ENCODE peak calls at places on chromosomes 13 and 19, in ten cellular contexts. One of them, this sample, is unnamed. For H3K27me3, the result is how much of the 10 kb centered on the place peaks cover.

GRCh38 chr19:47109541-47110375 is 3.8 kb downstream of the ZC3H4 start:
- DNase-seq in naive thymus-derived CD4-positive, alpha-beta T cell: no peak
- DNase-seq in prostate gland: no peak
- DNase-seq in HCT116: no peak
- DNase-seq in upper lobe of right lung: no peak
- DNase-seq in heart left ventricle: no peak
- DNase-seq in aorta: no peak
- DNase-seq in CD4-positive, alpha-beta memory T cell: peak
- DNase-seq in fibroblast of lung: peak
- DNase-seq in A673: peak
- DNase-seq in this sample: no peak

GRCh38 chr13:24063281-24063851 is 97.2 kb upstream of the SPATA13 start:
- DNase-seq in naive thymus-derived CD4-positive, alpha-beta T cell: no peak
- DNase-seq in prostate gland: no peak
- DNase-seq in HCT116: no peak
- DNase-seq in upper lobe of right lung: no peak
- DNase-seq in heart left ventricle: peak
- DNase-seq in aorta: no peak
- DNase-seq in CD4-positive, alpha-beta memory T cell: no peak
- DNase-seq in fibroblast of lung: no peak
- DNase-seq in A673: no peak
- DNase-seq in this sample: no peak

GRCh38 chr13:91058066-91058465 is 289.4 kb upstream of the MIR17HG start:
- DNase-seq in naive thymus-derived CD4-positive, alpha-beta T cell: no peak
- DNase-seq in prostate gland: no peak
- DNase-seq in HCT116: no peak
- DNase-seq in upper lobe of right lung: no peak
- DNase-seq in heart left ventricle: no peak
- DNase-seq in aorta: no peak
- DNase-seq in CD4-positive, alpha-beta memory T cell: no peak
- DNase-seq in fibroblast of lung: peak
- DNase-seq in A673: no peak
- DNase-seq in this sample: peak

GRCh38 chr19:870963-871401 is 11.5 kb downstream of the CFD start:
- DNase-seq in naive thymus-derived CD4-positive, alpha-beta T cell: no peak
- DNase-seq in prostate gland: no peak
- DNase-seq in HCT116: no peak
- DNase-seq in upper lobe of right lung: peak
- DNase-seq in heart left ventricle: peak
- DNase-seq in aorta: no peak
- DNase-seq in CD4-positive, alpha-beta memory T cell: no peak
- DNase-seq in fibroblast of lung: peak
- DNase-seq in A673: peak
- DNase-seq in this sample: no peak

GRCh38 chr19:1472227-1473055 is 6.6 kb downstream of the C19orf25 start:
- DNase-seq in naive thymus-derived CD4-positive, alpha-beta T cell: no peak
- DNase-seq in prostate gland: no peak
- DNase-seq in HCT116: no peak
- DNase-seq in upper lobe of right lung: no peak
- DNase-seq in heart left ventricle: peak
- DNase-seq in aorta: no peak
- DNase-seq in CD4-positive, alpha-beta memory T cell: no peak
- DNase-seq in fibroblast of lung: no peak
- DNase-seq in A673: no peak
- DNase-seq in this sample: no peak

GRCh38 chr19:5958074-5958850 is 19.7 kb downstream of the RANBP3 start:
- DNase-seq in naive thymus-derived CD4-positive, alpha-beta T cell: no peak
- DNase-seq in prostate gland: no peak
- DNase-seq in HCT116: no peak
- DNase-seq in upper lobe of right lung: no peak
- DNase-seq in heart left ventricle: no peak
- DNase-seq in aorta: no peak
- DNase-seq in CD4-positive, alpha-beta memory T cell: no peak
- DNase-seq in fibroblast of lung: no peak
- DNase-seq in A673: no peak
- DNase-seq in this sample: no peak

GRCh38 chr13:40287428-40287827 is 379.0 kb downstream of the FOXO1 start:
- DNase-seq in naive thymus-derived CD4-positive, alpha-beta T cell: no peak
- DNase-seq in prostate gland: no peak
- DNase-seq in HCT116: no peak
- DNase-seq in upper lobe of right lung: no peak
- DNase-seq in heart left ventricle: no peak
- DNase-seq in aorta: no peak
- DNase-seq in CD4-positive, alpha-beta memory T cell: no peak
- DNase-seq in fibroblast of lung: no peak
- DNase-seq in A673: no peak
- DNase-seq in this sample: no peak

GRCh38 chr19:51094696-51095279 is 12.1 kb upstream of the KLK14 start:
- DNase-seq in naive thymus-derived CD4-positive, alpha-beta T cell: no peak
- DNase-seq in prostate gland: no peak
- DNase-seq in HCT116: no peak
- DNase-seq in upper lobe of right lung: no peak
- DNase-seq in heart left ventricle: no peak
- DNase-seq in aorta: peak
- DNase-seq in CD4-positive, alpha-beta memory T cell: no peak
- DNase-seq in fibroblast of lung: no peak
- DNase-seq in A673: peak
- DNase-seq in this sample: no peak

GRCh38 chr13:23922005-23922932 is 25.0 kb upstream of the C1QTNF9B start:
- DNase-seq in naive thymus-derived CD4-positive, alpha-beta T cell: no peak
- DNase-seq in prostate gland: no peak
- DNase-seq in HCT116: no peak
- DNase-seq in upper lobe of right lung: peak
- DNase-seq in heart left ventricle: no peak
- DNase-seq in aorta: no peak
- DNase-seq in CD4-positive, alpha-beta memory T cell: no peak
- DNase-seq in fibroblast of lung: no peak
- DNase-seq in A673: no peak
- DNase-seq in this sample: peak

GRCh38 chr13:32682740-32683139 is 96.5 kb downstream of the PDS5B start:
- DNase-seq in naive thymus-derived CD4-positive, alpha-beta T cell: no peak
- DNase-seq in prostate gland: peak
- DNase-seq in HCT116: no peak
- DNase-seq in upper lobe of right lung: no peak
- DNase-seq in heart left ventricle: no peak
- DNase-seq in aorta: no peak
- DNase-seq in CD4-positive, alpha-beta memory T cell: no peak
- DNase-seq in fibroblast of lung: no peak
- DNase-seq in A673: no peak
- DNase-seq in this sample: no peak

GRCh38 chr19:54609356-54609791 is 15.9 kb downstream of the LILRA1 start:
- DNase-seq in naive thymus-derived CD4-positive, alpha-beta T cell: no peak
- DNase-seq in prostate gland: no peak
- DNase-seq in HCT116: no peak
- DNase-seq in upper lobe of right lung: no peak
- DNase-seq in heart left ventricle: peak
- DNase-seq in aorta: no peak
- DNase-seq in CD4-positive, alpha-beta memory T cell: no peak
- DNase-seq in fibroblast of lung: no peak
- DNase-seq in A673: no peak
- DNase-seq in this sample: no peak

GRCh38 chr13:21637296-21637695 is 33.3 kb upstream of the MICU2 start:
- DNase-seq in naive thymus-derived CD4-positive, alpha-beta T cell: no peak
- DNase-seq in prostate gland: no peak
- DNase-seq in HCT116: peak
- DNase-seq in upper lobe of right lung: peak
- DNase-seq in heart left ventricle: no peak
- DNase-seq in aorta: no peak
- DNase-seq in CD4-positive, alpha-beta memory T cell: peak
- DNase-seq in fibroblast of lung: peak
- DNase-seq in A673: no peak
- DNase-seq in this sample: no peak

DNA sequence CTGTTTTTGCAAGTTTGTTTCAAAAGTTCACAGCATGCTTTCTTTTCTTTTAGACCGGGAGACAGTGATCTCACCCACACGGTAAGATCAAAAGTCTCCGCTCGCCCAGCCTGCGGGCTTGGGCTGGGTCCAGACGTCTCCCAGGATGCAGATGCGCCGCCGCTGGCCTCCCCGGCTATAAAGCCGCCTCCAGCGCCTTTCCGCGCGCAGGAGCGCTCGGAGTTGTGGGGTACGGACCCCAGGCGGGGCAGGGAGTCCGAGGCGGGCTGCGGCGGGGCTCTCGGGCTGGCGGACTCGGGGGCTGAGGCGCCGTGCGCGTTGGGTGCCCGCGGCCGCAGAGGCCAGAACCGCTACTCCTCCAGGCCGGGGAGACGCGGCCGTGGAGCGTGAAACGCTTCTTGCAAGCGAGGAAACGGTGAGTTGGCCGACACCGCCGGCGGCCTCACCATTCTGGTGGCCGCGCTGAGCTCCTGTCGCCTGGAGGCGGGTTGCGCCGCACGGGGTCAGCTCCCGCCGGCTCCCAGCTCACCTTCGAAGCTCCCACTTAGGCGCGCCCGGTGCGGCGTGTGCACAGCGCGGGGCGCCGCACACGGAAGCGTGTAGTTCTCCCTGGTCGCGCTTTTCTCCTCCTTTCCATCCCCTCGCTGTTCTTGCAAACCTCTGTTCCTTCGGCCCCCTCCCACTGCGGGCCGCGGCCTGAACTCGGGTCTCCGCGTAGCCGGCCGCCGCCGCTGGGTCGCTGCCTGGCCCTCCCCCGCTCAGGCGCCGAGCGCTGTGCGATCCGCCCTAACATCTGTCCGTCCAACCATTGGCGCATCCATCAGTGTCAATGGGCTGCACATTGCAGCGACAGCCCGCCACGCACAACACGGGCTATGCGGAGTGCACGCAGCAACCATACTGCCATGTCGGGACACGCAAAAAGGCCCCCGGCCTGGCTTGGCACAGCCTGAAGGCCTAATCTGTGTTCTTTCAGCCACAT is 2.3 kb upstream of the TSHZ3 start:
- DNase-seq in naive thymus-derived CD4-positive, alpha-beta T cell: no peak
- DNase-seq in prostate gland: peak
- DNase-seq in HCT116: no peak
- DNase-seq in upper lobe of right lung: peak
- DNase-seq in heart left ventricle: peak
- DNase-seq in aorta: peak
- DNase-seq in CD4-positive, alpha-beta memory T cell: no peak
- DNase-seq in fibroblast of lung: peak
- DNase-seq in A673: peak
- DNase-seq in this sample: no peak
- H3K27me3 ChIP-seq in naive thymus-derived CD4-positive, alpha-beta T cell: under half
- H3K27me3 ChIP-seq in prostate gland: under half
- H3K27me3 ChIP-seq in HCT116: under half
- H3K27me3 ChIP-seq in upper lobe of right lung: half or more
- H3K27me3 ChIP-seq in heart left ventricle: under half
- H3K27me3 ChIP-seq in aorta: under half
- H3K27me3 ChIP-seq in CD4-positive, alpha-beta memory T cell: half or more
- H3K27me3 ChIP-seq in fibroblast of lung: under half
- H3K27me3 ChIP-seq in A673: under half
- H3K27me3 ChIP-seq in this sample: under half

GRCh38 chr19:39263912-39264305 is 4.3 kb upstream of the IFNL2 start:
- DNase-seq in naive thymus-derived CD4-positive, alpha-beta T cell: no peak
- DNase-seq in prostate gland: no peak
- DNase-seq in HCT116: no peak
- DNase-seq in upper lobe of right lung: peak
- DNase-seq in heart left ventricle: no peak
- DNase-seq in aorta: no peak
- DNase-seq in CD4-positive, alpha-beta memory T cell: no peak
- DNase-seq in fibroblast of lung: no peak
- DNase-seq in A673: no peak
- DNase-seq in this sample: no peak

GRCh38 chr19:39261704-39262103 is 6.5 kb upstream of the IFNL2 start:
- DNase-seq in naive thymus-derived CD4-positive, alpha-beta T cell: no peak
- DNase-seq in prostate gland: no peak
- DNase-seq in HCT116: no peak
- DNase-seq in upper lobe of right lung: no peak
- DNase-seq in heart left ventricle: no peak
- DNase-seq in aorta: no peak
- DNase-seq in CD4-positive, alpha-beta memory T cell: no peak
- DNase-seq in fibroblast of lung: no peak
- DNase-seq in A673: no peak
- DNase-seq in this sample: no peak

GRCh38 chr19:39262496-39262895 is 5.7 kb upstream of the IFNL2 start:
- DNase-seq in naive thymus-derived CD4-positive, alpha-beta T cell: no peak
- DNase-seq in prostate gland: no peak
- DNase-seq in HCT116: no peak
- DNase-seq in upper lobe of right lung: peak
- DNase-seq in heart left ventricle: no peak
- DNase-seq in aorta: no peak
- DNase-seq in CD4-positive, alpha-beta memory T cell: no peak
- DNase-seq in fibroblast of lung: no peak
- DNase-seq in A673: no peak
- DNase-seq in this sample: no peak

GRCh38 chr19:39265321-39265916 is 2.8 kb upstream of the IFNL2 start:
- DNase-seq in naive thymus-derived CD4-positive, alpha-beta T cell: no peak
- DNase-seq in prostate gland: no peak
- DNase-seq in HCT116: no peak
- DNase-seq in upper lobe of right lung: peak
- DNase-seq in heart left ventricle: no peak
- DNase-seq in aorta: peak
- DNase-seq in CD4-positive, alpha-beta memory T cell: no peak
- DNase-seq in fibroblast of lung: no peak
- DNase-seq in A673: no peak
- DNase-seq in this sample: no peak

GRCh38 chr19:39264306-39265290 is 3.6 kb upstream of the IFNL2 start:
- DNase-seq in naive thymus-derived CD4-positive, alpha-beta T cell: no peak
- DNase-seq in prostate gland: no peak
- DNase-seq in HCT116: no peak
- DNase-seq in upper lobe of right lung: peak
- DNase-seq in heart left ventricle: no peak
- DNase-seq in aorta: peak
- DNase-seq in CD4-positive, alpha-beta memory T cell: no peak
- DNase-seq in fibroblast of lung: no peak
- DNase-seq in A673: no peak
- DNase-seq in this sample: no peak
- H3K27me3 ChIP-seq in naive thymus-derived CD4-positive, alpha-beta T cell: under half
- H3K27me3 ChIP-seq in prostate gland: under half
- H3K27me3 ChIP-seq in HCT116: under half
- H3K27me3 ChIP-seq in upper lobe of right lung: half or more
- H3K27me3 ChIP-seq in heart left ventricle: half or more
- H3K27me3 ChIP-seq in aorta: under half
- H3K27me3 ChIP-seq in CD4-positive, alpha-beta memory T cell: under half
- H3K27me3 ChIP-seq in fibroblast of lung: under half
- H3K27me3 ChIP-seq in A673: half or more
- H3K27me3 ChIP-seq in this sample: under half

GRCh38 chr19:48737360-48737998 is 2.9 kb downstream of the RASIP1 start:
- DNase-seq in naive thymus-derived CD4-positive, alpha-beta T cell: no peak
- DNase-seq in prostate gland: no peak
- DNase-seq in HCT116: no peak
- DNase-seq in upper lobe of right lung: no peak
- DNase-seq in heart left ventricle: no peak
- DNase-seq in aorta: no peak
- DNase-seq in CD4-positive, alpha-beta memory T cell: no peak
- DNase-seq in fibroblast of lung: no peak
- DNase-seq in A673: no peak
- DNase-seq in this sample: no peak
- H3K27me3 ChIP-seq in naive thymus-derived CD4-positive, alpha-beta T cell: under half
- H3K27me3 ChIP-seq in prostate gland: under half
- H3K27me3 ChIP-seq in HCT116: under half
- H3K27me3 ChIP-seq in upper lobe of right lung: under half
- H3K27me3 ChIP-seq in heart left ventricle: under half
- H3K27me3 ChIP-seq in aorta: under half
- H3K27me3 ChIP-seq in CD4-positive, alpha-beta memory T cell: under half
- H3K27me3 ChIP-seq in fibroblast of lung: under half
- H3K27me3 ChIP-seq in A673: under half
- H3K27me3 ChIP-seq in this sample: under half

DNA sequence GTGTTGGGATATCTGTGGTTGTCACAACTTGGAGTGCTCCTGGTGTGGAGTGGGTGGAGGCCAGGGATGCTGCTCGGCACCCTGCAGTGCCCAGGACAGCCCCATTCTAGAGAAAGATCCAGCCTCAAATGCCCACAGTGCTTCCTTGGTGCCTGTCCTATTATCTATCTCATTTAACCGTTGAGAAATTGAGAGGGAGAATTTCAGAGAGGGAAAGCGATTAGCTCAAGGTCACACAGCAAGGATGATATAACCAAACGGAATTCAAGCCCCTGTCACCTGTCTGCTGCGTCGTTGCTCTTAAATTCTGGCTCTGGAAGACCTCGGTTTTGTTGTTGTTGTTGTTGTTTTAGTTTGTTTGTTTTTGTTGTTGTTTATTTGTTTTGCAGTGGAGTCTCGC is 13.5 kb downstream of the ANKRD24 start:
- DNase-seq in naive thymus-derived CD4-positive, alpha-beta T cell: no peak
- DNase-seq in prostate gland: no peak
- DNase-seq in HCT116: no peak
- DNase-seq in upper lobe of right lung: no peak
- DNase-seq in heart left ventricle: no peak
- DNase-seq in aorta: no peak
- DNase-seq in CD4-positive, alpha-beta memory T cell: no peak
- DNase-seq in fibroblast of lung: no peak
- DNase-seq in A673: no peak
- DNase-seq in this sample: no peak
- H3K27me3 ChIP-seq in naive thymus-derived CD4-positive, alpha-beta T cell: under half
- H3K27me3 ChIP-seq in prostate gland: under half
- H3K27me3 ChIP-seq in HCT116: under half
- H3K27me3 ChIP-seq in upper lobe of right lung: half or more
- H3K27me3 ChIP-seq in heart left ventricle: under half
- H3K27me3 ChIP-seq in aorta: under half
- H3K27me3 ChIP-seq in CD4-positive, alpha-beta memory T cell: under half
- H3K27me3 ChIP-seq in fibroblast of lung: under half
- H3K27me3 ChIP-seq in A673: under half
- H3K27me3 ChIP-seq in this sample: under half

This sample was measured in iPS DF 6.9.